ENCODE peak calls at places on chromosome 1, in seven cellular contexts. G is neuronal stem cell, W is A549, R is upper lobe of left lung, P is cardiac muscle cell, T is fibroblast of lung, Z is endodermal cell. M is an unnamed sample.

GRCh38 chr1:90925928-90926869 is 95.6 kb downstream of the ZNF644 start:
- DNase-seq in G (no peak), W (no peak), R (no peak), P (peak; percentile 87), T (peak; percentile 91), Z (peak; percentile 43), M (no peak)

GRCh38 chr1:1677718-1678580 is 14.6 kb downstream of the SLC35E2B start:
- DNase-seq in G (no peak), W (no peak), R (peak; percentile 57), P (no peak), T (no peak), Z (no peak), M (no peak)

GRCh38 chr1:160260436-160261382 is 1.6 kb downstream of the DCAF8 start:
- DNase-seq in G (no peak), W (no peak), R (no peak), P (peak; percentile 92), T (peak; percentile 93), Z (no peak), M (no peak)

GRCh38 chr1:86502721-86503430 is 34.1 kb downstream of the CLCA1 start:
- DNase-seq in G (no peak), W (no peak), R (no peak), P (peak; percentile 47), T (peak; percentile 41), Z (peak; percentile 94), M (peak; percentile 83)

GRCh38 chr1:198607714-198608113 is 31.1 kb upstream of the PTPRC start:
- DNase-seq in G (no peak), W (no peak), R (no peak), P (no peak), T (peak; percentile 30), Z (no peak), M (no peak)

GRCh38 chr1:73205294-73205973 is 923.1 kb upstream of the NEGR1 start:
- DNase-seq in G (no peak), W (no peak), R (no peak), P (no peak), T (no peak), Z (peak; percentile 73), M (peak; percentile 33)

GRCh38 chr1:183517401-183517800 is 45.1 kb downstream of the SMG7 start:
- DNase-seq in G (no peak), W (no peak), R (no peak), P (no peak), T (no peak), Z (no peak), M (no peak)

GRCh38 chr1:11156958-11157357 is 32.2 kb upstream of the ANGPTL7 start:
- DNase-seq in G (no peak), W (no peak), R (no peak), P (no peak), T (no peak), Z (no peak), M (no peak)

GRCh38 chr1:28392027-28392652 is 22.6 kb downstream of the PHACTR4 start:
- DNase-seq in G (no peak), W (peak; percentile 13), R (no peak), P (peak; percentile 96), T (peak; percentile 94), Z (no peak), M (no peak)

GRCh38 chr1:78855258-78855657 is 151.3 kb downstream of the ADGRL4 start:
- DNase-seq in G (no peak), W (no peak), R (no peak), P (no peak), T (no peak), Z (no peak), M (no peak)

GRCh38 chr1:31760422-31760900 is 3.7 kb downstream of the ADGRB2 start:
- DNase-seq in G (no peak), W (peak; percentile 30), R (peak; percentile 85), P (no peak), T (peak; percentile 18), Z (peak; percentile 84), M (no peak)

GRCh38 chr1:214248294-214249082 is 32.5 kb upstream of the SMYD2 start:
- DNase-seq in G (no peak), W (no peak), R (no peak), P (no peak), T (peak; percentile 6), Z (no peak), M (no peak)

GRCh38 chr1:174550296-174550695 is 102.5 kb downstream of the GPR52 start:
- DNase-seq in G (no peak), W (no peak), R (no peak), P (no peak), T (peak; percentile 57), Z (no peak), M (no peak)

GRCh38 chr1:205286335-205286950 is 35.1 kb downstream of the NUAK2 start:
- DNase-seq in G (no peak), W (no peak), R (no peak), P (peak; percentile 48), T (peak; percentile 86), Z (no peak), M (no peak)

GRCh38 chr1:167492509-167492910 is 25.8 kb downstream of the CD247 start:
- DNase-seq in G (no peak), W (no peak), R (no peak), P (no peak), T (no peak), Z (peak; percentile 63), M (no peak)

GRCh38 chr1:15139654-15140350 is 13.7 kb upstream of the TMEM51 start:
- DNase-seq in G (no peak), W (no peak), R (peak; percentile 54), P (no peak), T (peak; percentile 55), Z (peak; percentile 94), M (no peak)

GRCh38 chr1:184827600-184828368 is 73.1 kb upstream of the EDEM3 start:
- DNase-seq in G (no peak), W (no peak), R (no peak), P (peak; percentile 72), T (peak; percentile 88), Z (peak; percentile 58), M (peak; percentile 59)

GRCh38 chr1:22053861-22054770 is 1.6 kb downstream of the CDC42 start:
- DNase-seq in G (no peak), W (no peak), R (peak; percentile 75), P (peak; percentile 49), T (no peak), Z (no peak), M (no peak)

GRCh38 chr1:15627343-15627988 is 10.2 kb downstream of the DDI2 start:
- DNase-seq in G (no peak), W (no peak), R (no peak), P (no peak), T (no peak), Z (no peak), M (no peak)

GRCh38 chr1:923991-924618 is 382 bp downstream of the SAMD11 start:
- DNase-seq in G (no peak), W (no peak), R (peak; percentile 85), P (no peak), T (no peak), Z (no peak), M (no peak)

GRCh38 chr1:159200759-159201158 is 3.9 kb upstream of the ACKR1 start:
- DNase-seq in G (no peak), W (no peak), R (peak; percentile 56), P (no peak), T (no peak), Z (no peak), M (no peak)

GRCh38 chr1:41317356-41317755 is 43.9 kb upstream of the FOXO6 start:
- DNase-seq in G (no peak), W (no peak), R (no peak), P (no peak), T (peak; percentile 44), Z (no peak), M (no peak)

GRCh38 chr1:7388488-7389185 is 382.5 kb upstream of the VAMP3 start:
- DNase-seq in G (no peak), W (no peak), R (peak; percentile 66), P (peak; percentile 14), T (peak; percentile 47), Z (peak; percentile 47), M (no peak)

GRCh38 chr1:189499736-189500135 is 977.9 kb downstream of the BRINP3 start:
- DNase-seq in G (no peak), W (no peak), R (no peak), P (no peak), T (peak; percentile 4), Z (no peak), M (no peak)

GRCh38 chr1:43445618-43446387 is 7.9 kb downstream of the HYI start:
- DNase-seq in G (no peak), W (no peak), R (no peak), P (no peak), T (no peak), Z (peak; percentile 29), M (no peak)

GRCh38 chr1:152884966-152885624 is 7.0 kb downstream of the SMCP start:
- DNase-seq in G (no peak), W (no peak), R (no peak), P (no peak), T (peak; percentile 74), Z (no peak), M (no peak)

GRCh38 chr1:224629965-224630364 is 13.8 kb downstream of the CNIH3 start:
- DNase-seq in G (no peak), W (no peak), R (no peak), P (no peak), T (no peak), Z (no peak), M (no peak)
- H3K4me1 ChIP-seq in G (no peaks in the 10 kb centered on the region), W (no peaks in the 10 kb centered on the region), R (no peaks in the 10 kb centered on the region), P (peaks cover 4% of the 10 kb centered on the region), T (peaks cover 24% of the 10 kb centered on the region), Z (peaks cover 11% of the 10 kb centered on the region), M (peaks cover 5% of the 10 kb centered on the region)

GRCh38 chr1:23838401-23838866 is 13.2 kb upstream of the HMGCL start:
- DNase-seq in G (peak; percentile 40), W (peak; percentile 52), R (peak; percentile 94), P (peak; percentile 64), T (peak; percentile 33), Z (peak; percentile 83), M (no peak)
- H3K4me1 ChIP-seq in G (no peaks in the 10 kb centered on the region), W (peaks cover 6% of the 10 kb centered on the region), R (peaks cover 6% of the 10 kb centered on the region), P (peaks cover 3% of the 10 kb centered on the region), T (no peaks in the 10 kb centered on the region), Z (no peaks in the 10 kb centered on the region), M (no peaks in the 10 kb centered on the region)

GRCh38 chr1:197145451-197146029 is 929 bp downstream of the ASPM start:
- DNase-seq in G (no peak), W (no peak), R (no peak), P (no peak), T (no peak), Z (no peak), M (no peak)
- H3K4me1 ChIP-seq in G (peaks cover 4% of the 10 kb centered on the region), W (peaks cover 18% of the 10 kb centered on the region), R (peaks cover 11% of the 10 kb centered on the region), P (peaks cover 2% of the 10 kb centered on the region), T (peaks cover 4% of the 10 kb centered on the region), Z (no peaks in the 10 kb centered on the region), M (no peaks in the 10 kb centered on the region)

GRCh38 chr1:3463891-3464648 is 9.6 kb downstream of the ARHGEF16 start:
- DNase-seq in G (no peak), W (no peak), R (peak; percentile 66), P (no peak), T (no peak), Z (no peak), M (no peak)

GRCh38 chr1:3462356-3463012 is 8.0 kb downstream of the ARHGEF16 start:
- DNase-seq in G (no peak), W (no peak), R (peak; percentile 60), P (no peak), T (no peak), Z (no peak), M (no peak)

GRCh38 chr1:3463013-3463385 is 8.5 kb downstream of the ARHGEF16 start:
- DNase-seq in G (no peak), W (no peak), R (peak; percentile 74), P (no peak), T (no peak), Z (no peak), M (no peak)

GRCh38 chr1:3464649-3465025 is 10.2 kb downstream of the ARHGEF16 start:
- DNase-seq in G (no peak), W (no peak), R (peak; percentile 72), P (no peak), T (no peak), Z (no peak), M (no peak)

GRCh38 chr1:3463408-3463811 is 8.9 kb downstream of the ARHGEF16 start:
- DNase-seq in G (no peak), W (no peak), R (no peak), P (no peak), T (no peak), Z (no peak), M (no peak)
- H3K4me1 ChIP-seq in G (peaks cover 22% of the 10 kb centered on the region), W (peaks cover 3% of the 10 kb centered on the region), R (peaks cover under 1% of the 10 kb centered on the region), P (no peaks in the 10 kb centered on the region), T (no peaks in the 10 kb centered on the region), Z (no peaks in the 10 kb centered on the region), M (peaks cover 11% of the 10 kb centered on the region)

M was measured in NT2/D1.